ENCODE peak calls at places on chromosomes 1 and 21, in seven cellular contexts. Q is trophoblast cell, O is IMR-90, G is mesenchymal stem cell, K is neuronal stem cell, E is H1, U is mesendoderm. X is an unnamed sample.

GRCh38 chr1:156489166-156489934 is 11.2 kb downstream of the MEF2D start:
- DNase-seq in O (peak; percentile 36), G (peak; percentile 46), U (peak; percentile 80), Q (no peak), K (no peak), E (no peak), X (peak; percentile 66)

GRCh38 chr1:164635784-164636729 is 77.1 kb downstream of the PBX1 start:
- DNase-seq in E (no peak), Q (no peak), G (no peak), O (no peak), U (no peak), K (no peak), X (no peak)

GRCh38 chr1:160061376-160062100 is 8.4 kb downstream of the KCNJ10 start:
- DNase-seq in O (no peak), Q (no peak), G (no peak), E (no peak), K (no peak), U (peak; percentile 70), X (peak; percentile 60)

GRCh38 chr1:84689514-84690396 is 506 bp downstream of the SSX2IP start:
- DNase-seq in K (no peak), G (peak; percentile 68), E (peak; percentile 65), U (peak; percentile 55), O (peak; percentile 36), Q (peak; percentile 41), X (peak; percentile 53)

GRCh38 chr1:83693409-83694126 is 305.4 kb downstream of the TTLL7 start:
- DNase-seq in O (no peak), Q (no peak), G (peak; percentile 44), K (peak; percentile 37), E (no peak), U (peak; percentile 77), X (no peak)

GRCh38 chr1:203153989-203154821 is 21.4 kb downstream of the MYBPH start:
- DNase-seq in G (peak; percentile 84), E (no peak), O (peak; percentile 41), U (peak; percentile 93), Q (peak; percentile 99), K (no peak), X (no peak)

GRCh38 chr21:41802684-41803083 is 35.8 kb upstream of the RIPK4 start:
- DNase-seq in E (no peak), G (no peak), U (no peak), K (no peak), Q (no peak), O (no peak), X (no peak)

GRCh38 chr1:85027242-85027983 is 20.9 kb downstream of the MCOLN3 start:
- DNase-seq in Q (peak; percentile 30), K (no peak), U (peak; percentile 26), G (peak; percentile 36), O (peak; percentile 2), E (no peak), X (no peak)

GRCh38 chr1:226382030-226382429 is 25.9 kb downstream of the PARP1 start:
- DNase-seq in O (no peak), Q (no peak), E (no peak), U (no peak), K (no peak), G (no peak), X (no peak)

GRCh38 chr1:39076127-39076798 is 50.1 kb downstream of the NDUFS5 start:
- DNase-seq in G (peak; percentile 43), Q (no peak), O (peak; percentile 65), K (no peak), U (no peak), E (no peak), X (no peak)

GRCh38 chr1:229900220-229900619 is 166.8 kb upstream of the GALNT2 start:
- DNase-seq in O (no peak), Q (no peak), U (no peak), E (no peak), K (no peak), G (no peak), X (no peak)

GRCh38 chr21:39518055-39518844 is 66.5 kb downstream of the SH3BGR start:
- DNase-seq in K (peak; percentile 58), U (peak; percentile 89), O (peak; percentile 32), E (peak; percentile 60), G (peak; percentile 58), Q (peak; percentile 86), X (peak; percentile 84)

GRCh38 chr1:25476186-25477097 is 45.7 kb downstream of the MACO1 start:
- DNase-seq in K (no peak), O (no peak), U (no peak), G (no peak), Q (no peak), E (no peak), X (no peak)

GRCh38 chr1:60132985-60133673 is 59.6 kb upstream of the C1orf87 start:
- DNase-seq in G (no peak), E (no peak), Q (no peak), U (no peak), O (peak; percentile 50), K (no peak), X (no peak)

GRCh38 chr1:231192620-231193163 is 30.8 kb downstream of the TRIM67 start:
- DNase-seq in U (no peak), Q (no peak), O (no peak), E (no peak), K (no peak), G (no peak), X (no peak)

GRCh38 chr1:27787895-27788294 is 14.9 kb downstream of the STX12 start:
- DNase-seq in U (no peak), O (peak; percentile 68), K (no peak), G (peak; percentile 67), E (no peak), Q (no peak), X (no peak)
- H4K8ac ChIP-seq in U (no peak overlapping the region), O (no peak overlapping the region), K (no peak overlapping the region), G (no peak overlapping the region), E (no peak overlapping the region), Q (no peak overlapping the region), X (no peak overlapping the region)

DNA sequence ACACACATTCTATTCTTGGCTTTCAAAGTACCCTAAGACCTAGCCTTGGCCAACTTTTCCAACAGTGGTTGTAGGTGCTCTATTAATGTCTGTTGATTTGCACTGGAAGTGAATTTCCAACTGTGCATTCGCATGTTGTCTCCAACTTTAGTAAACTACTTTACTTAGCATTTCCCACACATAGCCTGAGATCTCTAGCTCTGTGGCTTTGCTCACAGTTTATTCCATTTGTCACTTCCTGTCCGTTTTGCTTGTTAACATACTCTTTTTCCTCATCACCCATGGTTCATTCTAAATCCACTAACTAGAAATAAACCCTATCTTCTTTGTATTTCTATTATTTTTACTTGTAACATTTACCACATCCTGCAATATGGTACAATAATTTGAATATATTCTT is 644.1 kb downstream of the PTPRC start:
- DNase-seq in O (peak; percentile 67), Q (no peak), K (no peak), G (peak; percentile 50), E (no peak), U (no peak), X (no peak)
- H4K8ac ChIP-seq in O (no peak overlapping the region), Q (no peak overlapping the region), K (no peak overlapping the region), G (no peak overlapping the region), E (no peak overlapping the region), U (no peak overlapping the region), X (no peak overlapping the region)

DNA sequence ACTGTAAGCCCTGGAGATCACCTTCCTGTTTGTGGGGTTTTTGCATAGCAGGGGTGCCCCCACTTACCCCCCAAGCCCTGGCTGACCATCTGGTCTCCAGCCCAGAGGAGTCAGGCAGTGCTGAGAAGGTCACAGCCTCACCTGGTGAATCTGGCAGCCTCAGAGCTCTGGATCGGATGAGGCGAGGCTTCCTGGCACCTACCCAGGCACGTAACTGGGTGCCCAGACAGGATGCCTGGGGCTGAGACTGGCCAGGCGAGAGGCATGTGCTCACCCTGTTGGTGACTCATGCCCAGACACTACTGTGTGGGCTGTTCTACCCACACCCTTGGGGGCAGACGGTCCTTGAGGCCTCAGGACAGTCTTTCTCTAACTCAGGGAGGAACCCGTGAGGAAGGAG is 15.2 kb upstream of the PADI3 start:
- DNase-seq in U (peak; percentile 28), E (no peak), Q (peak; percentile 85), O (peak; percentile 94), K (no peak), G (peak; percentile 96), X (no peak)
- H4K8ac ChIP-seq in U (no peak overlapping the region), E (no peak overlapping the region), Q (no peak overlapping the region), O (peak overlapping the region; percentile 88), K (no peak overlapping the region), G (no peak overlapping the region), X (no peak overlapping the region)

GRCh38 chr1:245306628-245307410 is 152.0 kb downstream of the KIF26B start:
- DNase-seq in U (no peak), G (peak; percentile 43), K (no peak), O (no peak), E (no peak), Q (no peak), X (no peak)
- H4K8ac ChIP-seq in U (no peak overlapping the region), G (no peak overlapping the region), K (no peak overlapping the region), O (no peak overlapping the region), E (no peak overlapping the region), Q (no peak overlapping the region), X (no peak overlapping the region)

X was measured in H9.